ENCODE peak calls at places on chromosome 17, in nine cellular contexts. L is AG10803; R is IMR-90; P is fibroblast of lung; U is A549; W is heart left ventricle; E is prostate gland; D is CD8-positive, alpha-beta T cell; A is heart right ventricle. O is an unnamed sample.
A peak's percentile ranks its signal among the peaks of the same experiment; 100 is the strongest.

GRCh38 chr17:68195667-68196393 is 52.0 kb upstream of the AMZ2 start:
- DNase-seq in P (no peak), R (no peak), U (no peak), E (no peak), A (peak; percentile 33), D (no peak), W (no peak), L (no peak), O (no peak)

GRCh38 chr17:48954300-48954755 is 9.7 kb upstream of the SNF8 start:
- DNase-seq in U (peak; percentile 66), L (peak; percentile 64), W (no peak), E (no peak), D (no peak), A (no peak), P (peak; percentile 76), R (peak; percentile 49), O (peak; percentile 27)

GRCh38 chr17:60613325-60613724 is 13.3 kb downstream of the PPM1D start:
- DNase-seq in P (no peak), D (no peak), W (no peak), A (no peak), R (no peak), E (no peak), L (no peak), U (no peak), O (no peak)

GRCh38 chr17:8016632-8017424 is 14.4 kb downstream of the GUCY2D start:
- DNase-seq in D (peak; percentile 15), E (peak; percentile 63), U (peak; percentile 62), L (no peak), P (peak; percentile 28), A (no peak), W (no peak), R (no peak), O (no peak)

GRCh38 chr17:65786479-65786878 is 225.0 kb upstream of the AXIN2 start:
- DNase-seq in W (no peak), D (no peak), L (no peak), A (no peak), E (no peak), R (no peak), U (no peak), P (no peak), O (no peak)

GRCh38 chr17:16940116-16940881 is 31.6 kb downstream of the TNFRSF13B start:
- DNase-seq in W (no peak), R (no peak), P (no peak), A (no peak), E (no peak), L (no peak), D (no peak), U (no peak), O (no peak)

GRCh38 chr17:5628262-5628661 is 44.0 kb upstream of the NLRP1 start:
- DNase-seq in L (no peak), E (no peak), R (no peak), A (no peak), W (no peak), P (no peak), D (no peak), U (no peak), O (no peak)

GRCh38 chr17:74563358-74563757 is 4.0 kb downstream of the CD300H start:
- DNase-seq in R (no peak), E (no peak), D (no peak), U (no peak), W (no peak), A (no peak), P (no peak), L (no peak), O (no peak)

GRCh38 chr17:79795795-79796569 is 895 bp downstream of the CBX8 start:
- DNase-seq in E (no peak), R (no peak), U (no peak), P (no peak), L (no peak), A (no peak), D (no peak), W (no peak), O (no peak)

GRCh38 chr17:79793924-79794304 is 3.0 kb downstream of the CBX8 start:
- DNase-seq in W (no peak), R (no peak), L (no peak), U (peak; percentile 98), A (no peak), P (no peak), E (no peak), D (no peak), O (no peak)

GRCh38 chr17:79796570-79797491 is at the start of gene CBX8:
- DNase-seq in P (peak; percentile 99), L (peak; percentile 99), R (peak; percentile 99), A (peak; percentile 100), E (peak; percentile 99), W (peak; percentile 100), U (peak; percentile 98), D (peak; percentile 99), O (peak; percentile 98)

GRCh38 chr17:79792984-79793923 is 3.6 kb downstream of the CBX8 start:
- DNase-seq in R (peak; percentile 92), A (no peak), U (peak; percentile 85), P (peak; percentile 88), W (no peak), D (no peak), E (no peak), L (peak; percentile 96), O (no peak)

DNA sequence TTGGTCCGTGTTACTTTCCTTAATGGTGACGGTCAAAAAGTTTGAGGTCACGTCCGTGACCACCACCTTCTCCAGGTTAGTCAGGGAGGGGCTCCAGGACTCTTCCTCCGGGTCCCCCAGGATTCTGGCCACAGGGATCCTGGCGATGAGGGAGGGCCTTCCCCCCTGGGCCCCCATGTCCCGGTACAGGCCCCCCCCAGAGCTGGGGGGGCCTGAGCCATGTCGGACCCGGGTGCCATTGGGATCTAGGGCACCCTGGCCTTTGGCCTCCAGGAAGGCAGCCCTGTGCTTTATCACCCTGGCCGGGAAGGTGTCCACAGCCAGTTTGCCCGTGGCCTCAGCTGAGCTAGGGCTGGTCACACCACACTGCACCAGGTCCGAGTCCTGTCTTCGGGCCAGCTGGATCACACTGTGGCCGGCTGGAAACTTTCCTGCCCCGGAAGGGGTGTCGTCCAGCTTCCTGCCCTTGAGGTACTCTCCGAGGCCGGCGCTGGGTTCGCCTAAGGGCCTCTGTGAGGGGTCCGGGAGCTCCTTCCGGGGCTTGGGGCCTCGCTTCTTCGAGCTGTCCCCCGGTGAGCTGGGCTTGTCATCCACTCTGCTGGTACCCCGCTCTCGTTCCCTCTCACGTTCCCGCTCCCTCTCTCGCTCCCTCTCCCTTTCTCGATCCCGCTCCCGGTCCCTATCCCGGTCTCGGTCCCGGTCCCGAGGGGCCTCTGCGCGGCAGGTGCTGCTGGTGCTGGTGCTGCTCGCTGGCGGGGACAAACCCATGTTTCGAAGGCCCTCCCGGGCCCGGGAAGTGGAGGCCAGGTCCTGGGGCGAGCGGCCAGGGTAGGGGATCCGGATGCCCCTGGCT is 2.0 kb downstream of the CBX8 start:
- DNase-seq in U (no peak), A (no peak), L (no peak), R (no peak), P (no peak), D (no peak), W (no peak), E (no peak), O (no peak)
- H3K4me3 ChIP-seq in U (no peak overlapping the region), A (no peak overlapping the region), L (peak overlapping the region; percentile 20), R (no peak overlapping the region), P (no peak overlapping the region), D (no peak overlapping the region), W (no peak overlapping the region), E (no peak overlapping the region), O (no peak overlapping the region)

DNA sequence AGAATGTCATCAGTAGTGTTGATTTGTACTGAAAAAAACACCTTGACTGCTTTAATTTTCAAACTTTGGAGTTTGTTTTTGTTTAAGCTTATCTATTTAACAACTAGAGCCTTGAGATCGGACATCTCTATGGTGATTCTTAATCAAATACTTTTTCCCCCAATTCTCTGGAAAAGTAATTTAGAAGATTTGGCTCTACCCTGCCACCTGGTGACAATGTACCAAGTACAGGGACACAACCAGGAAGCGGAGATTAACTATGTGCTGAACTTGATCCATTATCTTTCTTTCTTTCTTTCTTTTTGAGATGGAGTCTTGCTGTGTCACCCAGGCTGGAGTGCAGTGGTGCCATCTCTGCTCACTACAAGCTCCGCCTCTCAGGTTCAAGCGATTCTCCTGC is 30.8 kb downstream of the USP43 start:
- DNase-seq in U (no peak), P (no peak), D (no peak), A (no peak), R (no peak), E (no peak), L (no peak), W (no peak), O (no peak)
- TF ChIP-seq CTCF in U (peak; percentile 37), P (no peak), D (no peak), A (peak; percentile 22), R (no peak), E (peak; percentile 9), L (peak; percentile 44), W (no peak), O (peak; percentile 34)

GRCh38 chr17:57861000-57861736 is 11.3 kb upstream of the MRPS23 start:
- DNase-seq in P (peak; percentile 55), E (peak; percentile 76), R (peak; percentile 60), A (peak; percentile 56), L (peak; percentile 41), U (peak; percentile 78), W (peak; percentile 67), D (peak; percentile 23), O (no peak)

GRCh38 chr17:57860414-57860999 is 10.7 kb upstream of the MRPS23 start:
- DNase-seq in L (no peak), A (no peak), E (no peak), P (no peak), D (no peak), W (no peak), R (no peak), U (no peak), O (no peak)

GRCh38 chr17:57862410-57862989 is 12.7 kb upstream of the MRPS23 start:
- DNase-seq in L (no peak), D (no peak), P (no peak), E (no peak), A (no peak), R (no peak), W (no peak), U (no peak), O (no peak)

GRCh38 chr17:57862990-57863667 is 13.3 kb upstream of the MRPS23 start:
- DNase-seq in D (no peak), W (no peak), A (no peak), R (no peak), L (no peak), U (no peak), P (no peak), E (no peak), O (no peak)

GRCh38 chr17:57861737-57862409 is 12.0 kb upstream of the MRPS23 start:
- DNase-seq in D (no peak), U (peak; percentile 69), W (peak; percentile 75), L (peak; percentile 41), R (no peak), E (peak; percentile 40), P (peak; percentile 56), A (peak; percentile 74), O (no peak)
- H3K4me3 ChIP-seq in D (peak overlapping the region; percentile 34), U (peak overlapping the region; percentile 40), W (peak overlapping the region; percentile 52), L (peak overlapping the region; percentile 41), R (peak overlapping the region; percentile 28), E (peak overlapping the region; percentile 46), P (no peak overlapping the region), A (peak overlapping the region; percentile 69), O (peak overlapping the region; percentile 23)

GRCh38 chr17:41163828-41164227 is 3.3 kb upstream of the KRTAP4-4 start:
- DNase-seq in L (no peak), W (no peak), A (no peak), E (no peak), D (no peak), U (no peak), R (no peak), P (no peak), O (no peak)

DNA sequence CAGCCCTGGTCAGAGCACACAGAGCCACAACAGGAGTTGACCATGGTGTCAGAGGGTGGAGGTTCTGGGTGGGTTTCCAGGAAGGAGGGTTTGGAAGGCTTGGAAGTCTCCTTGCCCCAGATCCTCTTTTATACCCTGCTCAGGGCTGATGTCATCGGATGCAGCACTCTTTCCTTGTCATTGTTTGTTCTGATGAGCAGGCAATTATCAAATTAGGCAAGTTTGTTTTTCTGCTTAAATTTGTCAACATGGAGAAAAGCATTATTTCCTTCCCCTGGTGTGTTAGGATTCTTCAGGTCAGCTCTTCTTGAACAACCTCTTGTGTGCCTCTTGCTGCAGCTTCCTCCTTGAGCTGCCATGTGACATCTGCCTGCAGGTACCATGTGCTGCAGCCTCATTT is at the start of gene KRTAP4-4:
- DNase-seq in D (no peak), E (no peak), L (no peak), W (no peak), P (no peak), A (no peak), U (no peak), R (no peak), O (no peak)
- TF ChIP-seq CTCF in D (no peak), E (no peak), L (no peak), W (no peak), P (no peak), A (no peak), U (no peak), R (no peak), O (no peak)

O was measured in LNCaP clone FGC.